ENCODE peak calls at places on chromosomes 11 and 22, in five cellular contexts. M is OCI-LY7, X is GM23338, C is left ventricle myocardium inferior, W is mammary epithelial cell. N is an unnamed sample.

GRCh38 chr22:30277547-30278344 is 11.1 kb upstream of the OSM start:
- DNase-seq in M (no peak), C (no peak), X (no peak), W (peak; percentile 78), N (peak; percentile 74)

GRCh38 chr11:99069831-99070444 is 49.2 kb downstream of the CNTN5 start:
- DNase-seq in M (no peak), C (no peak), X (peak; percentile 45), W (peak; percentile 0), N (peak; percentile 32)

GRCh38 chr11:64916040-64916847 is 765 bp downstream of the ATG2A start:
- DNase-seq in W (peak; percentile 48), M (peak; percentile 48), X (peak; percentile 62), C (no peak), N (peak; percentile 85)

GRCh38 chr22:50083462-50084081 is 1.7 kb downstream of the MLC1 start:
- DNase-seq in M (no peak), X (no peak), C (no peak), W (no peak), N (no peak)

GRCh38 chr22:44755956-44756361 is 3.6 kb downstream of the ARHGAP8 start:
- DNase-seq in X (peak; percentile 78), C (no peak), W (peak; percentile 80), M (no peak), N (peak; percentile 64)

GRCh38 chr22:40325315-40325714 is 21.0 kb upstream of the ADSL start:
- DNase-seq in C (no peak), W (no peak), M (no peak), X (no peak), N (no peak)

GRCh38 chr22:20268350-20269012 is 363 bp upstream of the RTN4R start:
- DNase-seq in X (peak; percentile 80), C (peak; percentile 56), M (peak; percentile 58), W (peak; percentile 41), N (no peak)

GRCh38 chr11:69918938-69919650 is 99.9 kb upstream of the FGF3 start:
- DNase-seq in C (peak; percentile 78), W (peak; percentile 39), X (peak; percentile 91), M (peak; percentile 66), N (peak; percentile 91)

GRCh38 chr11:128342511-128343133 is 244.7 kb downstream of the ETS1 start:
- DNase-seq in W (peak; percentile 26), C (peak; percentile 38), M (peak; percentile 42), X (no peak), N (no peak)

GRCh38 chr11:65646921-65647701 is 9.2 kb downstream of the SIPA1 start:
- DNase-seq in M (no peak), W (no peak), X (peak; percentile 86), C (no peak), N (peak; percentile 88)

GRCh38 chr11:96426356-96427103 is 36.7 kb downstream of the JRKL start:
- DNase-seq in M (peak; percentile 41), X (peak; percentile 71), C (no peak), W (peak; percentile 12), N (no peak)

GRCh38 chr11:327581-327923 is 6.9 kb upstream of the IFITM3 start:
- DNase-seq in W (no peak), M (no peak), C (no peak), X (no peak), N (no peak)

GRCh38 chr22:19806213-19807160 is 45.9 kb downstream of the TBX1 start:
- DNase-seq in M (no peak), C (peak; percentile 12), W (peak; percentile 86), X (no peak), N (peak; percentile 90)

GRCh38 chr22:29861672-29862297 is 21.2 kb upstream of the MTMR3 start:
- DNase-seq in C (no peak), W (no peak), X (no peak), M (no peak), N (no peak)

GRCh38 chr11:90204832-90205646 is 17.8 kb downstream of the CHORDC1 start:
- DNase-seq in M (peak; percentile 64), W (peak; percentile 35), X (peak; percentile 70), C (no peak), N (no peak)

GRCh38 chr22:47850644-47851151 is 1088.2 kb downstream of the TBC1D22A start:
- DNase-seq in W (no peak), X (no peak), M (no peak), C (no peak), N (no peak)

GRCh38 chr11:65981972-65982823 is 19.8 kb downstream of the EIF1AD start:
- DNase-seq in M (no peak), W (no peak), C (no peak), X (no peak), N (peak; percentile 59)

GRCh38 chr11:3669742-3670183 is 1.4 kb downstream of the CHRNA10 start:
- DNase-seq in W (no peak), M (no peak), X (no peak), C (peak; percentile 38), N (no peak)

GRCh38 chr22:27487600-27488450 is 313.7 kb downstream of the MN1 start:
- DNase-seq in M (no peak), X (no peak), W (no peak), C (no peak), N (no peak)

GRCh38 chr11:130163346-130164220 is 4.0 kb downstream of the ST14 start:
- DNase-seq in X (no peak), W (no peak), M (peak; percentile 70), C (no peak), N (no peak)

GRCh38 chr11:2566223-2567025 is 121.6 kb downstream of the KCNQ1 start:
- DNase-seq in M (no peak), C (peak; percentile 13), X (no peak), W (no peak), N (peak; percentile 53)

GRCh38 chr22:29308791-29309262 is 2.4 kb downstream of the GAS2L1 start:
- DNase-seq in C (no peak), X (peak; percentile 42), W (peak; percentile 88), M (no peak), N (no peak)

DNA sequence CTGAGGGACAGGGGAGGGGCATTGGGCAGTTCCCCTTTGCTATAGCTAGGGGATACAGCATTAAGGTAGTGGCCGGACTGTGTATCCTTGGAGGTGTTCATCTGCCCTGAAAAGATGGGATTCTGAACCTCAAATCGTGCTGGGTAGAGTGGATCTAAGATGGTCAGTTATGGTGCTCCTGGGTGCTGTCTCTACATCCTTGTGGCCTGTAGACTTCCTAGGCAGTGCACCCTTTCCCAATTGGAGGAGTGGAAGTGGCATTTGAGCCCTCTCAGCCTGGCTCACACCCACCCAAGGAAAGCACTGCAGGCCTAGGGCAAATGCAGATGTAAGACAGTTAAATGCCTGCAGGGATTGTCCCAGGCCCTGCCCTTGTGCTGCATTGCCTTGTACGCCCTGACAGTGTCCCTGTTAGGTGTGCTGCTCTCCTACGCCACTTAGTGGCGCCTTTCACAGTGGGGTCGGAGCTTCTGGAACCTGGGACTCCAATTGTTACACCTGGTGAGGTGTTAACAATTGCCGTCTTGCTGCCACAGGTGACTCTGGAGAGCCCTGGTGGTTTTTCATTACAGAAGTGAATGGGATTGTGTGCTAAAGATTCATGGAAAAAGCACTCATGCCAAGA is 35.0 kb downstream of the PPFIBP2 start:
- DNase-seq in C (no peak), M (peak; percentile 53), W (no peak), X (peak; percentile 87), N (no peak)
- TF ChIP-seq CTCF in C (peak; percentile 51), M (peak; percentile 78), W (no peak), X (peak; percentile 78), N (peak; percentile 48)

DNA sequence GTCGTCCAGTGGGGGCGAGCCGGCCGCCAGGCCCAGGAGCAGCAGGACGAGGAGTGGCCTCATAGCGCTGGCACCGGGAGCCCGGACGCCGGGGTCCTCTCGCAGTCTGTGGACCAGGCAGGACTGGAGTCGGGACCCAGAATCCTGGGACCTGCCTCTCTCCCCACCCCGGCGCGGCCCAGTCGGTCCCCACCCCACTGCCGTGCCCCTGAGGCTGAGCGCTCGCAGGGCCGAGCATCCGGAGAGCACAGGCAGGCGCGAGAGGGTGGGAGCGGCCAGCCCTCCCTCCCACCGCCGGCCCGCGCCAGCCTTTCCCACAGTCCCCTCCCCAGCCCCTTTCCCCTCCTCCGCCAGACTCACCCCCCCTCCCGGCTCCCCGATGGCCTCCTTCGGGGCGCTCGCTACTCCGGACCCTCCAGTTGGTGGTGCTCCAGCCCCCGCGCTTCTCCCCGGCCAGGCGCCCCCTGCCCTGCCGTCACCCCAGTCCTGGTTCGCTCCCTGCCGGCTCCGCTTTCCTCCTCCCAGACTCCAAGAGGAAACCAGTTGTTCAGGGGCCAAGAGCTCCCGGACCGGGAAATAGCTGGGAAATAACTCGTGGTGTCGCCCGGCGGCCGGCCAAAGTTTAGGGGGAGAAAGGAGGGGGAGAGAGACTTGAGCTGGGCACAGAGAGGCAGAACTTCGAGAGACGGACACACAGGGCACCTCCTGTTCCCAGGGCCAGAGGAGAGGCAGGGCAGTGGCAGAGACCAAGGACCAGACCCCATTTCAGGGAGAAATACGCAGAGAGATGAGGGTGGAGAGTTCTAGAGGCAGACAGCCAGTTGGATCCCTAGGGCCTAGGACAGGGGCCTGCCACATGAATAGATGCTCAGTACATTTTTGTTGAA is at the start of gene C1QTNF5:
- DNase-seq in C (peak; percentile 91), W (no peak), M (no peak), X (peak; percentile 68), N (peak; percentile 96)
- TF ChIP-seq CTCF in C (no peak), W (no peak), M (no peak), X (no peak), N (no peak)

GRCh38 chr11:9096427-9096826 is 5.0 kb upstream of the SCUBE2 start:
- DNase-seq in C (no peak), W (no peak), M (no peak), X (no peak), N (no peak)

GRCh38 chr11:9092085-9092484 is 686 bp upstream of the SCUBE2 start:
- DNase-seq in X (no peak), C (no peak), W (no peak), M (no peak), N (no peak)

GRCh38 chr11:9094420-9094819 is 3.0 kb upstream of the SCUBE2 start:
- DNase-seq in W (no peak), C (no peak), M (no peak), X (no peak), N (no peak)

GRCh38 chr11:9092846-9093778 is 1.7 kb upstream of the SCUBE2 start:
- DNase-seq in M (peak; percentile 18), C (no peak), X (no peak), W (no peak), N (no peak)

DNA sequence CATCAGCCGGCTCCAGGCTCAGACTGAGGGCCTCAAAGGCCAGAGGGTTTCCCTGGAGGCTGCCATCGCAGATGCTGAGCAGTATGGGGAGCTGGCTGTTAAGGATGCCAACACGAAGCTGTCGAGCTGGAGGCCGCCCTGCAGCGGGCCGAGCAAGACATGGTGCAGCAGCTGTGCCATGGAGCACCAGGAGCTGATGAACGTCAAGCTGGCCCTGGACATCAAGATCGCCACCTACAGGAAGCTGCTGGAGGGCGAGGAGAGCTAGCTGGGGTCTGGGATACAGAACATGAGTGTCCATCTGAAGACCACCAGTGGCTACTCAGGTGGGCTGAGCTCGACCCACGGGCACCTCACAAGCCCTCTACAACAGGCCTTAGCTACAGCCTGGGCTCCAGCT is 4.0 kb upstream of the SCUBE2 start:
- DNase-seq in W (no peak), C (no peak), X (peak; percentile 35), M (no peak), N (no peak)
- TF ChIP-seq CTCF in W (no peak), C (no peak), X (peak; percentile 45), M (peak; percentile 47), N (no peak)

GRCh38 chr11:35387341-35387982 is 31.9 kb downstream of the SLC1A2 start:
- DNase-seq in M (no peak), X (no peak), C (no peak), W (no peak), N (no peak)

GRCh38 chr11:35381720-35382322 is 37.5 kb downstream of the SLC1A2 start:
- DNase-seq in C (no peak), M (no peak), W (no peak), X (no peak), N (no peak)

GRCh38 chr11:35380603-35381002 is 38.8 kb downstream of the SLC1A2 start:
- DNase-seq in W (no peak), M (no peak), X (no peak), C (no peak), N (no peak)

GRCh38 chr11:35388054-35388453 is 31.3 kb downstream of the SLC1A2 start:
- DNase-seq in M (no peak), W (no peak), X (no peak), C (no peak), N (no peak)

GRCh38 chr11:35383953-35384352 is 35.4 kb downstream of the SLC1A2 start:
- DNase-seq in C (no peak), X (no peak), W (no peak), M (no peak), N (no peak)
- TF ChIP-seq CTCF in C (no peak), X (no peak), W (no peak), M (no peak), N (no peak)

N was measured in kidney.